ENCODE peak calls at places on chromosomes 5 and 9, in four cellular contexts. One of them, this sample, is unnamed.

GRCh38 chr5:179186092-179186419 is 125.9 kb downstream of the ZNF354C start:
- DNase-seq in spleen: peak; percentile 64
- DNase-seq in K562: no peak
- DNase-seq in vagina: no peak
- DNase-seq in this sample: no peak

GRCh38 chr5:42772265-42772993 is 15.8 kb downstream of the CCDC152 start:
- DNase-seq in spleen: no peak
- DNase-seq in K562: no peak
- DNase-seq in vagina: no peak
- DNase-seq in this sample: no peak

GRCh38 chr5:57383093-57383861 is 99.3 kb downstream of the ACTBL2 start:
- DNase-seq in spleen: no peak
- DNase-seq in K562: peak; percentile 88
- DNase-seq in vagina: no peak
- DNase-seq in this sample: no peak

GRCh38 chr9:91580136-91580535 is 156.5 kb upstream of the NFIL3 start:
- DNase-seq in spleen: no peak
- DNase-seq in K562: no peak
- DNase-seq in vagina: no peak
- DNase-seq in this sample: peak; percentile 70

GRCh38 chr9:107284636-107285035 is 1.6 kb downstream of the RAD23B start:
- DNase-seq in spleen: no peak
- DNase-seq in K562: no peak
- DNase-seq in vagina: no peak
- DNase-seq in this sample: no peak

GRCh38 chr9:113956901-113957777 is 81.0 kb downstream of the ZNF618 start:
- DNase-seq in spleen: no peak
- DNase-seq in K562: no peak
- DNase-seq in vagina: no peak
- DNase-seq in this sample: no peak

GRCh38 chr9:68749579-68750159 is 44.6 kb downstream of the PIP5K1B start:
- DNase-seq in spleen: no peak
- DNase-seq in K562: no peak
- DNase-seq in vagina: no peak
- DNase-seq in this sample: no peak

GRCh38 chr5:168424506-168425298 is 61.6 kb upstream of the RARS1 start:
- DNase-seq in spleen: no peak
- DNase-seq in K562: no peak
- DNase-seq in vagina: no peak
- DNase-seq in this sample: no peak

GRCh38 chr9:95509851-95510529 is 6.8 kb downstream of the PTCH1 start:
- DNase-seq in spleen: no peak
- DNase-seq in K562: no peak
- DNase-seq in vagina: no peak
- DNase-seq in this sample: no peak

GRCh38 chr9:111348821-111349271 is 18.8 kb upstream of the OR2K2 start:
- DNase-seq in spleen: no peak
- DNase-seq in K562: no peak
- DNase-seq in vagina: no peak
- DNase-seq in this sample: no peak

GRCh38 chr5:9930156-9930555 is 300.0 kb upstream of the TAS2R1 start:
- DNase-seq in spleen: no peak
- DNase-seq in K562: no peak
- DNase-seq in vagina: no peak
- DNase-seq in this sample: no peak

GRCh38 chr9:16191691-16192402 is 639.0 kb downstream of the CCDC171 start:
- DNase-seq in spleen: no peak
- DNase-seq in K562: peak; percentile 12
- DNase-seq in vagina: no peak
- DNase-seq in this sample: peak; percentile 93

DNA sequence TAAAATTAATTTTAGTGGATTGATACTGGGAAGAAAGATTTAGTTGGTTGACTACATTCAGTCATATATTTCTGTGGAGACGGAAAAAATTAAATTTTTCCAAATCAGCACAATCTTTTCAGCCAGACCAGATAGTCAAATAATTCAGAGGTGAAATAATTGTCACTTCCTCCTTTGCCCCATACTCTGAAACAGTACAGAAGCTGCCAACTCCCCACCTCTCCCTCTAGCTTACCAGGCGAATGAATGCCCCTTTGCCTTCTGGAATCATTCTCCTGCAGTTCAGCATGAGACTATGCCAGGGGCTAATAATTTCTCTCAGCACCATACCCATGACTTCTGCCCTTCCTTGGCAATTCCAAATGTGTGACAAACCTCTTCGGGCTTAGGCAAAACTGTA is 43.5 kb downstream of the EBF1 start:
- DNase-seq in spleen: no peak
- DNase-seq in K562: no peak
- DNase-seq in vagina: no peak
- DNase-seq in this sample: no peak
- H3K27me3 ChIP-seq in spleen: no peaks in the 10 kb centered on the region
- H3K27me3 ChIP-seq in K562: peaks cover 11% of the 10 kb centered on the region
- H3K27me3 ChIP-seq in vagina: no peaks in the 10 kb centered on the region
- H3K27me3 ChIP-seq in this sample: no peaks in the 10 kb centered on the region

DNA sequence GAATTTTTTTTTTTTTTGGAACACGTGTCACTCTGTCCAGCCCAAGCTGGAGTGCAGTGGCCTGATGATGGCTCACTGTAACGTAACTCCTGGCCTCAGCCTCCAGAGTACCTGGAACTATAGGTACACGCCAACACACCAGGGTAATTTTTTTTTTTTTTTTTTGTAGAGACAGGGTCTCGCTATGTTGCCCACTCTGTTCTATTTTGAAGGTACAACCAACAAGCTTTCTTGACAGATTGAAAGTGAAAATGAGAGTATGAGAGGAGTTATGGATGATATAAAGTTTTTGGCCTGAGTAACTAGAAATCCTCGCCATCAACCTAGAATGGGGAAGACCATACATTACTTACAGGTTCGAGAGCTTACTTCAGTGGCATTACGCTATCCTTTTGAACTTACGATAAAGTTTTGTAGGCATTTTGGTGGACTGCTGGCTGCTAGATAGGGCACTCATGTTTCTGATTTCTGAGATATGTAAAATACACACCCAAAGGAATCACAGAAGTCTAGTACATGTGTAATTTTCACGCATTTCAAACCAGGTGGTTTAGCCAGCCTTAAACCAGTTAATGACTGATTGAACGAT is 806 bp upstream of the CDC42SE2 start:
- DNase-seq in spleen: no peak
- DNase-seq in K562: peak; percentile 10
- DNase-seq in vagina: no peak
- DNase-seq in this sample: no peak
- TF ChIP-seq POLR2AphosphoS5 in spleen: no peak
- TF ChIP-seq POLR2AphosphoS5 in K562: no peak
- TF ChIP-seq POLR2AphosphoS5 in vagina: no peak
- TF ChIP-seq POLR2AphosphoS5 in this sample: no peak

DNA sequence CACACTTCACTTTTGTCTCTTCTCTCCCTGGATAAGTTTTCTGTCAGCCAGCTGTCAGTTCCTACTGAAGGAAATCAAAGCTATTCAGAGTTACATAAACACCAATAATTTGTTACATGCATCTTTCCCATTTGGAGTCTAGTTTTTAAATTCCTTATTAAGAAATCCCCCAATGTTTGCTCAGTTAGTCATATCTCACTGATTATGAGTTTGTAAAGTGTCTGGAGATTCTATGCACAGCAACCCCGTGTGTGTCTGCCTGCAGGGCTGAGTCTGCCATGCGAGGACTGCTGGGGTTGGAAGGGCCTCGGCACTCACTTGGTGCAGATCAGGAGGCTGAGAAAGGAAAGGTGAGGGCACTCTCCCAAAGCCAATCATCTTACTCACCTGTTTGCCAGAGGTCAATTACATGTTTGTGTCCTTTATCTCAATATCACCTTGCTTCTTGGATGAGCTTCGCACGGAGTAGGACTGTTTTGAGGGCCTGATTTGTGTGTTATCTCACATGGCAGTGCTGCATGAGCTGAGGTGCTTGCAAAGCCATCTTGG is 3.3 kb downstream of the ANKRD34B start:
- DNase-seq in spleen: no peak
- DNase-seq in K562: no peak
- DNase-seq in vagina: no peak
- DNase-seq in this sample: no peak
- H3K27me3 ChIP-seq in spleen: peaks cover 33% of the 10 kb centered on the region
- H3K27me3 ChIP-seq in K562: peaks cover 68% of the 10 kb centered on the region
- H3K27me3 ChIP-seq in vagina: no peaks in the 10 kb centered on the region
- H3K27me3 ChIP-seq in this sample: no peaks in the 10 kb centered on the region

GRCh38 chr5:119037496-119038215 is 33.2 kb upstream of the DMXL1 start:
- DNase-seq in spleen: no peak
- DNase-seq in K562: no peak
- DNase-seq in vagina: no peak
- DNase-seq in this sample: no peak
- TF ChIP-seq POLR2AphosphoS5 in spleen: no peak
- TF ChIP-seq POLR2AphosphoS5 in K562: no peak
- TF ChIP-seq POLR2AphosphoS5 in vagina: no peak
- TF ChIP-seq POLR2AphosphoS5 in this sample: no peak

GRCh38 chr5:16936150-16937022 is at the start of gene MYO10:
- DNase-seq in spleen: peak; percentile 91
- DNase-seq in K562: peak; percentile 87
- DNase-seq in vagina: peak; percentile 89
- DNase-seq in this sample: no peak
- H3K27me3 ChIP-seq in spleen: peaks cover 14% of the 10 kb centered on the region
- H3K27me3 ChIP-seq in K562: peaks cover 9% of the 10 kb centered on the region
- H3K27me3 ChIP-seq in vagina: no peaks in the 10 kb centered on the region
- H3K27me3 ChIP-seq in this sample: no peaks in the 10 kb centered on the region

GRCh38 chr9:21597284-21597683 is 115.2 kb upstream of the IFNE start:
- DNase-seq in spleen: no peak
- DNase-seq in K562: no peak
- DNase-seq in vagina: no peak
- DNase-seq in this sample: no peak
- TF ChIP-seq POLR2AphosphoS5 in spleen: no peak
- TF ChIP-seq POLR2AphosphoS5 in K562: no peak
- TF ChIP-seq POLR2AphosphoS5 in vagina: no peak
- TF ChIP-seq POLR2AphosphoS5 in this sample: no peak

DNA sequence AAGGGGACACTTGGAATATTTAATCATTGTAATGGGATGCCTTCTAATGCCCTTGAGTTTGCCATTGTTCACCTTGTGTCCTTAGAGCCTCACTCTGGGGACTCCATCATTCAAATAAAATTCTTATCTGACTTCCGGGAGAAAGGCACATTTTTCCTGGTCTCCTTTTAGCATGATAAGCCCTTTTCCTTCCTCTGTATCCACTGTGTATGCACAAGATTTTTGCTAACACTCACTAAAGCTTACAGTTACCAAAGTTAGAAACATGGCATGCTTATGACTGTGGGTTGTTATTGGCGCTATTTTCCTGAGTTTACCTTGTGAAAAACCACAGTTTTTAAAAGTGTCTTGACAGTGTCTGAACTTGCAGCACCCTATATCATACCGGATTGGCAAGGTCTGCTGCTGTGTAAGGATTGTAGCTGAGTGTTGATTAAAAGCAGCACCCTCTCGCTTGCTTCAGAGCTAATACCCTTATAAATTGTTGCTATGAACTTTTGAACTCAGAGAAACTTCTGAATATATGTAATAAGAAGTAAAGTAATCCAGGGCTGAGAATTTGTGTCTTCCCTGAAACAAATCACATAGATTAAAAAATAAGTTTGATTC is 46.4 kb downstream of the SNCAIP start:
- DNase-seq in spleen: no peak
- DNase-seq in K562: no peak
- DNase-seq in vagina: no peak
- DNase-seq in this sample: no peak
- H3K27me3 ChIP-seq in spleen: no peaks in the 10 kb centered on the region
- H3K27me3 ChIP-seq in K562: no peaks in the 10 kb centered on the region
- H3K27me3 ChIP-seq in vagina: no peaks in the 10 kb centered on the region
- H3K27me3 ChIP-seq in this sample: no peaks in the 10 kb centered on the region

This sample was measured in esophagus muscularis mucosa.